ENCODE peak calls at places on chromosomes 11 and 22, in six cellular contexts. N is right cardiac atrium, G is lung, L is RWPE1, U is H1, R is brain microvascular endothelial cell. P is an unnamed sample.

GRCh38 chr11:19714093-19714386 is 1.4 kb downstream of the NAV2 start:
- DNase-seq in N (peak), G (no peak), L (no peak), U (peak), R (peak), P (no peak)

GRCh38 chr22:23249506-23250423 is 69.5 kb downstream of the BCR start:
- DNase-seq in N (peak), G (no peak), L (no peak), U (no peak), R (no peak), P (no peak)

GRCh38 chr11:132357811-132358572 is 987.6 kb downstream of the NTM start:
- DNase-seq in N (no peak), G (no peak), L (no peak), U (no peak), R (no peak), P (no peak)

GRCh38 chr22:46942816-46943783 is 180.7 kb downstream of the TBC1D22A start:
- DNase-seq in N (peak), G (peak), L (no peak), U (peak), R (no peak), P (no peak)

GRCh38 chr11:76607431-76607830 is 63.1 kb downstream of the LRRC32 start:
- DNase-seq in N (no peak), G (no peak), L (no peak), U (no peak), R (no peak), P (no peak)

GRCh38 chr11:61567286-61568061 is 13.4 kb downstream of the SYT7 start:
- DNase-seq in N (peak), G (peak), L (peak), U (peak), R (peak), P (peak)

GRCh38 chr11:68120212-68121066 is 749 bp downstream of the CHKA start:
- DNase-seq in N (peak), G (no peak), L (peak), U (no peak), R (no peak), P (no peak)

GRCh38 chr11:120835601-120836228 is 188.2 kb upstream of the TBCEL start:
- DNase-seq in N (no peak), G (no peak), L (no peak), U (no peak), R (no peak), P (no peak)

GRCh38 chr11:396511-396947 is 2.5 kb downstream of the PKP3 start:
- DNase-seq in N (no peak), G (no peak), L (peak), U (no peak), R (no peak), P (no peak)

GRCh38 chr22:41238570-41239442 is 1.9 kb downstream of the CHADL start:
- DNase-seq in N (peak), G (no peak), L (no peak), U (no peak), R (no peak), P (no peak)
- H3K27ac ChIP-seq in N (no peak), G (no peak), L (peak), U (peak), R (no peak), P (no peak)

GRCh38 chr22:44031111-44031963 is 7.2 kb downstream of the PARVB start:
- DNase-seq in N (no peak), G (no peak), L (no peak), U (no peak), R (no peak), P (no peak)
- H3K27ac ChIP-seq in N (peak), G (peak), L (no peak), U (no peak), R (no peak), P (no peak)

DNA sequence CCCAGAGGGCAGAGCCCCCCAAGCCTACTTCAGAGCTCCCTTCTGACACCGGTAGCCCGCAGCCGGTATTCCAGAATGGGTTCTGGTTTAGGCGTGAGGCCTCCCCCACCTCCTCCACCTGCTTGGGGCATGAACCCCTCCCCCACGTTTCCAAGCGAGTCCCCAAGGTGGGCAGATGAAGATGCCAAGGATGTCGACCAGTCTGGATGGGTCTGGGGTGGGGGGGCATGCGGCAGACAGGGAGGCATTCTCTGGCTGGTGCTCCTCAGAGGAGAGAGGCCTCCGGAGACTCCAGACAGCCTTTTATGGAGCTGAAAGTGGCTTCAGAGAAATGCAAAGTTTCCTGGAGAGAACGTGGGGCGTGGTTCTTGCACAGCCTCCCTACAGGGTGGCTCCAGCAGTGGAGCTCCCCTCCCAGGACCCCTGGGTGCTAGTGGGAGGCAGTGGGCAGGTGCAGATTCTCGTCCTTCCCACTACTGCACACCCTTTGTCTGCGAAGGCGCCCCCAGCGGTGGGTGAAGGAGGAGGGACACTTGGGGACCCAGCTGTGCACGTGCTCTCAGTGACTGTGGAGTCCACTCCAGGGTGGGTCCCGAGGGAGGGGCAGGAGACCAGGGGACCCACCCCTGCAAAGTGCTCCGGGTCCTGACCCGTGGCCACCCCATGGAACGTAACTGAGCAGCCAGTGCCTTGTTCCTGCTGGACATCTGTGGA is 4.2 kb downstream of the CCND1 start:
- DNase-seq in N (peak), G (no peak), L (no peak), U (no peak), R (no peak), P (no peak)
- H3K27ac ChIP-seq in N (peak), G (no peak), L (peak), U (no peak), R (no peak), P (no peak)

DNA sequence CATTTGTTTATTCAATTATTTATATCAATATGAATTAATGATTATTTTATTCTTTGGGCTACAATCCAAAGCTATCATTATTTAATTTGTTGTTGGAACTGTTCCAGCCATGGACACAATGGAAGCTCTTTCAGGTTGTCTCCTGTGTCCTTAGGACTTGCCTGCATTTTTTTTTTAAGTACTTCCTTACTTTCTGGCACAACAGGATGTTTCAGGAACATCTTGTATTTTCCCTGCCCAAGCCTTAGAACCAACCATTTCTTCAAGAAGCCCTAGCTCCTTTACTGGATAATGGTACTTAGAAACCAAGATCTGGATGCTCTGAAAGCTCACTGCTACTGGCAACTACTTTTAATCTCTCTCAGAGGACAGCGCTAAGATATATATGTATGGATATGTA is 57.8 kb upstream of the CLNS1A start:
- DNase-seq in N (no peak), G (no peak), L (no peak), U (no peak), R (no peak), P (no peak)
- H3K27ac ChIP-seq in N (no peak), G (peak), L (no peak), U (no peak), R (no peak), P (no peak)

GRCh38 chr22:27380826-27381225 is 420.7 kb downstream of the MN1 start:
- DNase-seq in N (no peak), G (no peak), L (no peak), U (no peak), R (no peak), P (no peak)
- H3K27ac ChIP-seq in N (no peak), G (no peak), L (no peak), U (no peak), R (no peak), P (no peak)

GRCh38 chr11:16000065-16000464 is 356.3 kb downstream of the SOX6 start:
- DNase-seq in N (no peak), G (no peak), L (no peak), U (no peak), R (peak), P (peak)

GRCh38 chr11:16001899-16002426 is 354.4 kb downstream of the SOX6 start:
- DNase-seq in N (no peak), G (peak), L (peak), U (no peak), R (peak), P (peak)

GRCh38 chr11:16002942-16003341 is 353.4 kb downstream of the SOX6 start:
- DNase-seq in N (no peak), G (no peak), L (no peak), U (no peak), R (no peak), P (no peak)

GRCh38 chr11:16001044-16001568 is 355.2 kb downstream of the SOX6 start:
- DNase-seq in N (no peak), G (no peak), L (no peak), U (no peak), R (no peak), P (no peak)
- H3K27ac ChIP-seq in N (no peak), G (no peak), L (peak), U (no peak), R (peak), P (peak)

DNA sequence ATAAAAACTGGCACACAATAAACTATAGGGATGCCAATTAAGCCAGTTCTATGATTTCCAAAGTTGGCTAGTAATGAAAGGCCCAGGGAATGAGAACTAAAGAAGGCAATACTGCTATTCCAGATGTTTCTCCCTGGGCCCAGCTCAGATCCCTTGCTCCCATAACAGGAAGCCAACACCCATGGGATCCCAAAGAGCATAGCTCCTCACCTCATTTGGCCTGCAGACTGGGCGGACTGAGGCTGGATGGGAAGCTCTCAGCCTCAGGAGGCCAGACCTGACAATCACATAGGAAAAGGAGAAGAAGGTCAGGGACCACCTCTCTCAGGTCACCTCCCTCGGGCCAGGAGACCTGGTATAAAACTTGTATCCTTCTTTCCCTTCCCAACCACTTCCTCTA is 5.3 kb downstream of the TBC1D10A start:
- DNase-seq in N (no peak), G (no peak), L (no peak), U (no peak), R (no peak), P (no peak)
- H3K27ac ChIP-seq in N (no peak), G (no peak), L (no peak), U (no peak), R (no peak), P (no peak)